ENCODE peak calls at places on chromosomes 1 and 21, in five cellular contexts. D is aorta; A is omental fat pad; P is effector memory CD8-positive, alpha-beta T cell; J is upper lobe of right lung. M is an unnamed sample.
A peak's percentile ranks its signal among the peaks of the same experiment; 100 is the strongest.

GRCh38 chr1:230140221-230141001 is 73.4 kb downstream of the GALNT2 start:
- ATAC-seq in D (no peak), J (peak; percentile 37), A (no peak), P (no peak), M (peak; percentile 48)

GRCh38 chr1:107626075-107626796 is 338.7 kb downstream of the VAV3 start:
- ATAC-seq in P (no peak), D (no peak), A (no peak), J (no peak), M (no peak)

GRCh38 chr1:223741861-223742260 is 29.5 kb downstream of the CAPN2 start:
- ATAC-seq in A (no peak), P (no peak), J (no peak), D (no peak), M (no peak)

GRCh38 chr1:32066489-32066873 is 6.3 kb upstream of the TMEM39B start:
- ATAC-seq in J (peak; percentile 88), P (peak; percentile 80), A (peak; percentile 37), D (peak; percentile 42), M (peak; percentile 77)

GRCh38 chr1:89843279-89844121 is 22.7 kb downstream of the LRRC8D start:
- ATAC-seq in D (peak; percentile 94), J (peak; percentile 97), A (peak; percentile 97), P (peak; percentile 91), M (peak; percentile 90)

GRCh38 chr1:87180682-87181081 is 148.0 kb upstream of the LMO4 start:
- ATAC-seq in P (no peak), D (peak; percentile 41), J (peak; percentile 23), A (no peak), M (peak; percentile 58)

GRCh38 chr1:151510957-151511635 is at the start of gene CGN:
- ATAC-seq in D (peak; percentile 95), P (peak; percentile 95), A (peak; percentile 94), J (peak; percentile 89), M (peak; percentile 98)

GRCh38 chr1:206674745-206675175 is 9.9 kb upstream of the MAPKAPK2 start:
- ATAC-seq in D (peak; percentile 78), A (peak; percentile 89), P (no peak), J (peak; percentile 91), M (peak; percentile 94)

GRCh38 chr1:54861070-54861761 is 25.8 kb downstream of the DHCR24 start:
- ATAC-seq in D (no peak), A (no peak), P (no peak), J (no peak), M (no peak)

GRCh38 chr1:6353605-6353947 is 40.0 kb downstream of the ACOT7 start:
- ATAC-seq in P (no peak), D (no peak), A (no peak), J (no peak), M (no peak)

GRCh38 chr1:243268284-243268653 is 12.4 kb downstream of the SDCCAG8 start:
- ATAC-seq in A (peak; percentile 83), P (no peak), D (no peak), J (peak; percentile 14), M (no peak)

GRCh38 chr1:70666381-70667140 is 255.5 kb downstream of the CTH start:
- ATAC-seq in A (no peak), P (no peak), J (peak; percentile 79), D (no peak), M (no peak)

GRCh38 chr1:11501491-11501897 is 22.5 kb downstream of the DISP3 start:
- ATAC-seq in P (peak; percentile 73), D (no peak), A (no peak), J (peak; percentile 28), M (peak; percentile 39)

GRCh38 chr1:37495875-37496274 is 18.7 kb downstream of the MEAF6 start:
- ATAC-seq in P (no peak), J (no peak), D (no peak), A (no peak), M (no peak)

GRCh38 chr1:175906370-175906769 is 163.0 kb upstream of the TNR start:
- ATAC-seq in P (no peak), J (no peak), D (no peak), A (no peak), M (no peak)

GRCh38 chr1:100866041-100866900 is 28.4 kb downstream of the EXTL2 start:
- ATAC-seq in P (peak; percentile 59), J (peak; percentile 69), D (peak; percentile 64), A (peak; percentile 57), M (no peak)

GRCh38 chr1:200075938-200076546 is 48.5 kb downstream of the NR5A2 start:
- ATAC-seq in P (no peak), J (peak; percentile 57), A (no peak), D (no peak), M (peak; percentile 80)

GRCh38 chr21:44329086-44329889 is 9.9 kb downstream of the CFAP410 start:
- ATAC-seq in A (no peak), J (no peak), P (no peak), D (no peak), M (no peak)

GRCh38 chr1:212699839-212700596 is at the start of gene BATF3:
- ATAC-seq in A (peak; percentile 67), D (peak; percentile 73), J (peak; percentile 56), P (peak; percentile 54), M (peak; percentile 73)

GRCh38 chr1:179311149-179311700 is 17.6 kb downstream of the SOAT1 start:
- ATAC-seq in P (no peak), J (no peak), A (peak; percentile 37), D (no peak), M (no peak)

GRCh38 chr1:54971317-54971791 is 9.1 kb upstream of the TMEM61 start:
- ATAC-seq in P (no peak), A (no peak), D (no peak), J (no peak), M (no peak)

GRCh38 chr1:26418865-26419349 is 8.3 kb downstream of the LIN28A start:
- ATAC-seq in D (no peak), P (no peak), A (no peak), J (no peak), M (no peak)

GRCh38 chr1:56255516-56256181 is 323.7 kb downstream of the PLPP3 start:
- ATAC-seq in A (peak; percentile 96), D (peak; percentile 91), J (peak; percentile 79), P (no peak), M (peak; percentile 95)

GRCh38 chr1:180167021-180167701 is 12.5 kb downstream of the QSOX1 start:
- ATAC-seq in J (no peak), P (no peak), D (peak; percentile 13), A (peak; percentile 55), M (peak; percentile 53)

GRCh38 chr1:156767879-156768608 is 709 bp downstream of the PRCC start:
- ATAC-seq in A (peak; percentile 1), D (no peak), P (peak; percentile 7), J (peak; percentile 7), M (no peak)

GRCh38 chr1:184507165-184507564 is 120.3 kb downstream of the C1orf21 start:
- ATAC-seq in A (no peak), J (no peak), D (no peak), P (no peak), M (no peak)

GRCh38 chr1:75203415-75204277 is 69.5 kb downstream of the LHX8 start:
- ATAC-seq in D (no peak), A (peak; percentile 77), P (no peak), J (peak; percentile 79), M (no peak)

GRCh38 chr1:112704511-112704907 is 2.4 kb downstream of the RHOC start:
- ATAC-seq in J (no peak), P (peak; percentile 13), D (no peak), A (no peak), M (no peak)

GRCh38 chr1:1625404-1625775 is 6.6 kb upstream of the MMP23B start:
- ATAC-seq in J (no peak), A (no peak), P (no peak), D (no peak), M (no peak)

GRCh38 chr1:170700842-170701305 is 36.9 kb downstream of the PRRX1 start:
- ATAC-seq in D (peak; percentile 40), A (peak; percentile 69), J (no peak), P (no peak), M (peak; percentile 28)

GRCh38 chr1:109263234-109263596 is 13.9 kb downstream of the CELSR2 start:
- ATAC-seq in D (peak; percentile 1), P (peak; percentile 11), J (no peak), A (no peak), M (peak; percentile 4)

GRCh38 chr1:53553734-53554509 is 94.7 kb downstream of the DMRTB1 start:
- ATAC-seq in D (no peak), A (no peak), P (peak; percentile 91), J (no peak), M (no peak)

GRCh38 chr1:41395599-41395956 is 34.3 kb downstream of the FOXO6 start:
- ATAC-seq in J (no peak), D (no peak), P (peak; percentile 45), A (no peak), M (no peak)

GRCh38 chr1:182674346-182675246 is 9.8 kb downstream of the RGS8 start:
- ATAC-seq in J (peak; percentile 83), A (peak; percentile 50), P (no peak), D (peak; percentile 83), M (peak; percentile 84)

GRCh38 chr1:40936878-40937484 is 42.5 kb upstream of the CTPS1 start:
- ATAC-seq in P (no peak), A (peak; percentile 51), J (peak; percentile 47), D (no peak), M (no peak)

GRCh38 chr1:23475134-23475628 is 8.8 kb downstream of the ASAP3 start:
- ATAC-seq in J (no peak), P (no peak), A (peak; percentile 43), D (no peak), M (no peak)

M was measured in gastroesophageal sphincter.